ENCODE peak calls at places on chromosomes 5 and 9, in ten cellular contexts. E, H, Z, L, N, G, A, F, P and C are unnamed samples.

GRCh38 chr5:102753889-102754498 is 1.1 kb upstream of the PAM start:
- DNase-seq in E (no peak), H (no peak), Z (peak; percentile 39), L (no peak), N (peak; percentile 21), G (no peak), A (no peak), F (no peak), P (peak; percentile 13), C (no peak)

GRCh38 chr5:68464424-68464823 is 248.9 kb downstream of the PIK3R1 start:
- DNase-seq in E (peak; percentile 42), H (no peak), Z (no peak), L (no peak), N (no peak), G (no peak), A (peak; percentile 90), F (no peak), P (peak; percentile 32), C (no peak)

GRCh38 chr5:100776244-100776643 is 126.8 kb downstream of the ST8SIA4 start:
- DNase-seq in E (peak; percentile 23), H (no peak), Z (no peak), L (no peak), N (no peak), G (no peak), A (peak; percentile 18), F (peak; percentile 22), P (no peak), C (peak; percentile 11)

GRCh38 chr9:87813119-87813463 is 69.6 kb upstream of the SPATA31E1 start:
- DNase-seq in E (no peak), H (no peak), Z (peak; percentile 51), L (no peak), N (no peak), G (no peak), A (no peak), F (no peak), P (no peak), C (no peak)

GRCh38 chr5:144183254-144183889 is 12.7 kb downstream of the KCTD16 start:
- DNase-seq in E (peak; percentile 34), H (no peak), Z (no peak), L (no peak), N (no peak), G (no peak), A (peak; percentile 65), F (peak; percentile 71), P (no peak), C (peak; percentile 69)

GRCh38 chr9:108515856-108516255 is 339.9 kb downstream of the ACTL7B start:
- DNase-seq in E (no peak), H (no peak), Z (peak; percentile 32), L (no peak), N (no peak), G (no peak), A (no peak), F (no peak), P (no peak), C (no peak)

GRCh38 chr5:156036640-156037039 is 290.3 kb upstream of the SGCD start:
- DNase-seq in E (peak; percentile 35), H (no peak), Z (no peak), L (no peak), N (no peak), G (no peak), A (no peak), F (no peak), P (no peak), C (no peak)

GRCh38 chr9:92133949-92134604 is 18.9 kb upstream of the SPTLC1 start:
- DNase-seq in E (peak; percentile 53), H (peak; percentile 82), Z (peak; percentile 96), L (peak; percentile 79), N (peak; percentile 74), G (peak; percentile 46), A (peak; percentile 86), F (peak; percentile 76), P (peak; percentile 61), C (peak; percentile 80)

GRCh38 chr5:122105909-122106308 is 23.4 kb upstream of the ZNF474 start:
- DNase-seq in E (no peak), H (no peak), Z (no peak), L (no peak), N (no peak), G (no peak), A (no peak), F (no peak), P (no peak), C (no peak)

GRCh38 chr5:122101636-122102285 is 23.7 kb upstream of the LOX start:
- DNase-seq in E (peak; percentile 44), H (no peak), Z (no peak), L (no peak), N (no peak), G (no peak), A (peak; percentile 87), F (peak; percentile 86), P (peak; percentile 48), C (peak; percentile 57)

GRCh38 chr5:122099060-122099790 is 21.2 kb upstream of the LOX start:
- DNase-seq in E (peak; percentile 83), H (no peak), Z (no peak), L (no peak), N (no peak), G (no peak), A (peak; percentile 89), F (peak; percentile 69), P (peak; percentile 70), C (peak; percentile 79)

GRCh38 chr5:122097391-122097790 is 19.3 kb upstream of the LOX start:
- DNase-seq in E (no peak), H (no peak), Z (no peak), L (no peak), N (no peak), G (no peak), A (no peak), F (no peak), P (no peak), C (no peak)

GRCh38 chr5:122102825-122103224 is 24.8 kb upstream of the LOX start:
- DNase-seq in E (peak; percentile 64), H (no peak), Z (no peak), L (no peak), N (no peak), G (no peak), A (peak; percentile 98), F (peak; percentile 86), P (no peak), C (no peak)
- TF ChIP-seq CTCF in E (no peak), H (no peak), Z (no peak), L (no peak), N (no peak), G (no peak), A (no peak), F (no peak), P (no peak), C (no peak)

GRCh38 chr5:138722518-138722917 is 30.7 kb upstream of the CTNNA1 start:
- DNase-seq in E (no peak), H (peak; percentile 65), Z (peak; percentile 73), L (no peak), N (no peak), G (no peak), A (no peak), F (no peak), P (peak; percentile 79), C (no peak)

GRCh38 chr5:138725885-138726457 is 27.3 kb upstream of the CTNNA1 start:
- DNase-seq in E (no peak), H (no peak), Z (no peak), L (peak; percentile 19), N (no peak), G (no peak), A (no peak), F (peak; percentile 31), P (no peak), C (peak; percentile 17)

GRCh38 chr5:138726848-138727247 is 26.4 kb upstream of the CTNNA1 start:
- DNase-seq in E (no peak), H (no peak), Z (no peak), L (no peak), N (no peak), G (no peak), A (no peak), F (no peak), P (no peak), C (no peak)

GRCh38 chr5:138724470-138725146 is 28.6 kb upstream of the CTNNA1 start:
- DNase-seq in E (no peak), H (no peak), Z (no peak), L (no peak), N (peak; percentile 35), G (no peak), A (no peak), F (peak; percentile 43), P (peak; percentile 75), C (no peak)

GRCh38 chr5:138725153-138725884 is 27.9 kb upstream of the CTNNA1 start:
- DNase-seq in E (peak; percentile 65), H (peak; percentile 71), Z (peak; percentile 93), L (peak; percentile 14), N (peak; percentile 28), G (peak; percentile 93), A (peak; percentile 68), F (peak; percentile 84), P (peak; percentile 97), C (peak; percentile 61)
- TF ChIP-seq CTCF in E (no peak), H (peak; percentile 22), Z (peak; percentile 71), L (no peak), N (peak; percentile 37), G (peak; percentile 77), A (peak; percentile 57), F (peak; percentile 54), P (peak; percentile 97), C (peak; percentile 61)

DNA sequence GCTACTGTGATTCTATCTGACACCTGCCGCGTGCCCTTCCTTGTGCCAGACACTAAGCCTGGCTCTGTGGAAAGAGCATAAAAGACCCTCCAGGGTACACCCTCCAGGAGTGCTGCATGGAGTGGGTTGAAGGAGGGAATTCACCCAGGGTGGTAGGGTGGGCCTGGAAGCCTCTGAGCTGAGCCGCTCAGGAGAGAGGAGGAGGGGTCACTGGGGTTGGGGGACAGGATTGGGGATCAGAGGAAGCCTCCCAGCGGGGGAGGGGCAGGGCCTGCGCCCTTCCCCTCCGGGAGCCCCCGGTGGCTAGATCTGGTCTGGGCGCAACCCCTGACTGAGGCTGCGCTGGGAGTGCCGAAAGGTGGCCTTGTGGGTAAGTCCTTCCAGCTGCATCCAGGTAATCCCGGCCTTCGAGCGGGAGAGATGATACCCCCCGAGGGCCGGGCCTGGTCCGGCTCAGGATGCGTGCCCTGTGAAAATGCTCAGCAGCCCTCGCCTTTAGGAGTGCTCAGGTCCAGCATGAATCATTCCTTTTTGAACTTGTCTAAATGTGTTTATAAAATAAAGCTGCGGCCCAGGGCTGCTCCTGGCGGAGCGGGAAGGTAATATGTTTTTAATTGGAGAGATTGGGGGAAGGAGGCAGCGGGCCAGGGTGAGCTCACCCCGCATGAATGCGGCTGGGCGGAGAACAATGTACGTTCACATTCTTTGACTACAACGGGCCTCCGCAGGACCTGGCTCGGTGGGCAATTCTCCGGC is 118.1 kb upstream of the SMIM23 start:
- DNase-seq in E (peak; percentile 90), H (no peak), Z (peak; percentile 84), L (no peak), N (peak; percentile 71), G (peak; percentile 26), A (peak; percentile 87), F (peak; percentile 91), P (peak; percentile 88), C (no peak)
- TF ChIP-seq CTCF in E (peak; percentile 11), H (no peak), Z (peak; percentile 23), L (no peak), N (no peak), G (peak; percentile 23), A (peak; percentile 47), F (peak; percentile 56), P (peak; percentile 61), C (no peak)

DNA sequence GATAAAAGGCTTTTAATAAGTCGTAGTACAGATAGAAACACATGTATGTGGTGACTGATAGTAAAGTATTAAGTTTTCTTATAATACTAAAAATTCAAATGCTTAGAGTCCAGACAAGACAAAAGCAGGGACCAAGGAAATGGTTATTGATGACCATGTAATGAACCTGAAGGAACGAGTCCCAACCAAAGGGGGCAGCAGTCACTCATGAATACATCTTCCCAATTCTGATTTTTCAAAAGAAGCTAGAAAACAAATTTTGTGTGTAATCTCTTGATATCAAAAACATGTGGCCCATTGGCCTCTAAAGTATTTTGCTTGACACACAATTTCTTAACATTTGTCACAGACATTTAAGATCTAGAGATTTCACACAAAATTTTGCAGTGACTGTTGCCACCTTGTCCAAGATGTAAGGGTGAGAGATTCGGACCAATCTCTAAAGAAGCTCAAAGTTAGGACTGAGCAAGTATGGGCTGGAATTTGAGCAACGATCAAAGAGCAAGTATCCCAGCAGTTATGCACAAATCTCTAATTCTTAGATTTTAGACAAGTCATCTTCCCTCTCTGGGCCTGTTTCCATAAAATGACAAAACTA is 66.8 kb downstream of the ARL15 start:
- DNase-seq in E (peak; percentile 15), H (no peak), Z (no peak), L (peak; percentile 28), N (no peak), G (no peak), A (peak; percentile 68), F (peak; percentile 65), P (no peak), C (peak; percentile 23)
- TF ChIP-seq CTCF in E (peak; percentile 81), H (no peak), Z (peak; percentile 90), L (peak; percentile 79), N (peak; percentile 51), G (peak; percentile 59), A (peak; percentile 79), F (peak; percentile 75), P (peak; percentile 82), C (peak; percentile 93)